ENCODE peak calls at places on chromosome 5, in ten cellular contexts. G is tibial nerve; A is CD4-positive, alpha-beta T cell; Q is Right ventricle myocardium superior; J is stimulated activated CD8-positive, alpha-beta memory T cell treated with anti-CD3 and anti-CD28 coated beads, Interleukin-4, amount 100 ng/mL, for 24 hours; B is bronchial epithelial cell; Z is GM12878; C is EL; V is left ventricle myocardium superior; F is H54. Y is an unnamed sample.

GRCh38 chr5:143586781-143587362 is 183.4 kb upstream of the NR3C1 start:
- DNase-seq in A (no peak), B (no peak), Z (no peak), C (no peak), G (no peak), Q (no peak), F (no peak), V (no peak), J (no peak), Y (no peak)

GRCh38 chr5:133117166-133117929 is 65.5 kb downstream of the HSPA4 start:
- DNase-seq in C (no peak), F (no peak), A (no peak), V (no peak), J (no peak), G (no peak), Q (no peak), B (no peak), Z (no peak), Y (no peak)

GRCh38 chr5:95284512-95285405 is at the start of gene MCTP1:
- DNase-seq in Z (no peak), C (peak; percentile 23), J (no peak), F (no peak), A (no peak), G (no peak), B (no peak), Q (no peak), V (peak; percentile 29), Y (peak; percentile 35)

GRCh38 chr5:110376281-110376916 is 350.1 kb downstream of the TMEM232 start:
- DNase-seq in F (no peak), Z (no peak), A (no peak), G (no peak), B (no peak), J (no peak), Q (no peak), V (no peak), C (peak; percentile 61), Y (no peak)

GRCh38 chr5:178389796-178390195 is 157.2 kb upstream of the PHYKPL start:
- DNase-seq in C (no peak), B (no peak), Q (no peak), G (no peak), V (peak; percentile 46), F (no peak), A (no peak), J (no peak), Z (no peak), Y (no peak)

GRCh38 chr5:19256036-19256435 is 732.0 kb downstream of the CDH18 start:
- DNase-seq in Q (no peak), C (no peak), F (no peak), B (no peak), V (no peak), J (no peak), A (no peak), G (no peak), Z (no peak), Y (no peak)

GRCh38 chr5:124519396-124519795 is 227.0 kb downstream of the ZNF608 start:
- DNase-seq in C (peak; percentile 56), Z (peak; percentile 33), B (peak; percentile 63), G (no peak), A (no peak), J (no peak), F (no peak), Q (no peak), V (no peak), Y (no peak)

GRCh38 chr5:159825551-159826051 is 90.7 kb upstream of the ADRA1B start:
- DNase-seq in B (no peak), F (no peak), Z (peak; percentile 20), G (no peak), A (no peak), J (no peak), V (no peak), C (peak; percentile 26), Q (no peak), Y (no peak)

GRCh38 chr5:93607367-93608258 is 24.6 kb downstream of the NR2F1 start:
- DNase-seq in Z (no peak), A (no peak), J (no peak), G (peak; percentile 55), B (peak; percentile 38), F (no peak), C (peak; percentile 80), Q (no peak), V (no peak), Y (peak; percentile 66)

GRCh38 chr5:159458217-159458711 is 128.0 kb upstream of the IL12B start:
- DNase-seq in B (no peak), Q (no peak), G (no peak), Z (peak; percentile 88), J (no peak), F (no peak), A (no peak), V (no peak), C (no peak), Y (no peak)

GRCh38 chr5:159807586-159807985 is 108.7 kb upstream of the ADRA1B start:
- DNase-seq in Z (no peak), B (no peak), A (no peak), F (no peak), C (no peak), J (no peak), V (no peak), G (no peak), Q (no peak), Y (no peak)

GRCh38 chr5:96733771-96734498 is 71.8 kb downstream of the CAST start:
- DNase-seq in J (no peak), Z (no peak), V (no peak), B (peak; percentile 100), Q (no peak), G (no peak), F (no peak), A (no peak), C (no peak), Y (no peak)

GRCh38 chr5:97538916-97539315 is 355.9 kb upstream of the RIOK2 start:
- DNase-seq in J (no peak), V (no peak), B (no peak), G (no peak), Z (no peak), A (no peak), Q (no peak), C (no peak), F (no peak), Y (peak; percentile 10)

GRCh38 chr5:173472784-173473278 is 143.6 kb downstream of the BOD1 start:
- DNase-seq in C (peak; percentile 61), G (no peak), F (no peak), A (no peak), V (peak; percentile 66), Z (no peak), Q (peak; percentile 64), B (no peak), J (no peak), Y (no peak)

GRCh38 chr5:126754609-126755008 is 22.3 kb upstream of the LMNB1 start:
- DNase-seq in G (no peak), V (no peak), B (no peak), F (no peak), Z (no peak), J (no peak), Q (no peak), A (no peak), C (no peak), Y (no peak)

GRCh38 chr5:149956685-149957084 is 3.9 kb upstream of the SLC26A2 start:
- DNase-seq in F (no peak), J (no peak), G (no peak), C (peak; percentile 31), Q (no peak), V (no peak), Z (no peak), A (no peak), B (no peak), Y (no peak)

GRCh38 chr5:81631124-81631523 is 119.8 kb downstream of the SSBP2 start:
- DNase-seq in Z (peak; percentile 51), J (no peak), F (no peak), G (no peak), B (no peak), C (no peak), V (no peak), A (no peak), Q (no peak), Y (no peak)

GRCh38 chr5:76041863-76042262 is 41.3 kb upstream of the SV2C start:
- DNase-seq in Z (no peak), B (peak; percentile 13), J (no peak), V (no peak), A (no peak), G (no peak), Q (no peak), C (no peak), F (no peak), Y (peak; percentile 17)

GRCh38 chr5:149760700-149761187 is 30.6 kb downstream of the PPARGC1B start:
- DNase-seq in Q (no peak), A (no peak), B (no peak), Z (no peak), J (no peak), F (peak; percentile 27), C (peak; percentile 62), G (no peak), V (no peak), Y (no peak)

GRCh38 chr5:124963236-124963929 is 216.9 kb upstream of the ZNF608 start:
- DNase-seq in F (no peak), Q (no peak), A (no peak), Z (no peak), V (no peak), G (no peak), J (no peak), B (peak; percentile 71), C (peak; percentile 89), Y (no peak)

GRCh38 chr5:180791611-180792213 is 10.9 kb downstream of the MGAT1 start:
- DNase-seq in Q (no peak), B (no peak), F (no peak), C (no peak), J (no peak), Z (no peak), A (no peak), G (no peak), V (no peak), Y (no peak)

GRCh38 chr5:112417931-112418358 is 1.1 kb downstream of the EPB41L4A start:
- DNase-seq in B (peak; percentile 82), Z (peak; percentile 11), G (no peak), C (no peak), Q (peak; percentile 76), V (peak; percentile 73), F (no peak), A (no peak), J (peak; percentile 38), Y (peak; percentile 68)

GRCh38 chr5:38441730-38442573 is 114.5 kb downstream of the LIFR start:
- DNase-seq in B (peak; percentile 80), Q (peak; percentile 88), C (peak; percentile 89), F (peak; percentile 83), J (peak; percentile 66), G (peak; percentile 97), A (peak; percentile 71), V (peak; percentile 86), Z (peak; percentile 33), Y (peak; percentile 91)

GRCh38 chr5:158952951-158953350 is 146.8 kb downstream of the EBF1 start:
- DNase-seq in Z (no peak), A (no peak), B (no peak), Q (no peak), C (no peak), V (no peak), G (no peak), J (no peak), F (no peak), Y (no peak)

GRCh38 chr5:109163336-109163735 is 246.4 kb downstream of the PJA2 start:
- DNase-seq in J (no peak), C (no peak), B (peak; percentile 6), A (no peak), Z (no peak), V (no peak), Q (no peak), G (no peak), F (no peak), Y (no peak)

GRCh38 chr5:11164456-11165286 is 403.6 kb upstream of the DAP start:
- DNase-seq in A (no peak), Z (no peak), G (no peak), J (no peak), C (no peak), Q (no peak), F (no peak), V (no peak), B (no peak), Y (no peak)

GRCh38 chr5:93611900-93612898 is 29.2 kb downstream of the NR2F1 start:
- DNase-seq in G (no peak), J (no peak), A (no peak), V (no peak), F (no peak), C (peak; percentile 47), B (no peak), Q (no peak), Z (no peak), Y (peak; percentile 34)

GRCh38 chr5:155092318-155092717 is 78.8 kb downstream of the KIF4B start:
- DNase-seq in J (no peak), F (no peak), Q (no peak), G (no peak), B (peak; percentile 59), C (peak; percentile 23), Z (no peak), A (no peak), V (no peak), Y (peak; percentile 30)